ENCODE peak calls at places on chromosomes 7 and 10, in four cellular contexts. W is A549, D is HepG2, V is K562. N is an unnamed sample.

GRCh38 chr7:27952393-27953290 is 212.7 kb downstream of the TAX1BP1 start:
- DNase-seq in W (no peak), D (no peak), V (no peak), N (peak)

GRCh38 chr7:69349291-69349690 is 249.0 kb upstream of the AUTS2 start:
- DNase-seq in W (no peak), D (no peak), V (no peak), N (no peak)

GRCh38 chr7:116145245-116145852 is 65.0 kb upstream of the TES start:
- DNase-seq in W (no peak), D (no peak), V (no peak), N (peak)

GRCh38 chr7:750111-750905 is 23.2 kb upstream of the PRKAR1B start:
- DNase-seq in W (no peak), D (no peak), V (no peak), N (no peak)

GRCh38 chr7:143463556-143463955 is 14.1 kb upstream of the TAS2R41 start:
- DNase-seq in W (no peak), D (no peak), V (no peak), N (no peak)

GRCh38 chr10:62733654-62734293 is 70.7 kb upstream of the ADO start:
- DNase-seq in W (no peak), D (no peak), V (no peak), N (no peak)

GRCh38 chr10:43136995-43137700 is 1.1 kb upstream of the CSGALNACT2 start:
- DNase-seq in W (no peak), D (no peak), V (no peak), N (peak)

GRCh38 chr10:1050145-1050544 is 1.2 kb upstream of the IDI1 start:
- DNase-seq in W (no peak), D (peak), V (peak), N (peak)

GRCh38 chr7:93923291-93923690 is 1.8 kb downstream of the GNG11 start:
- DNase-seq in W (no peak), D (no peak), V (no peak), N (no peak)

GRCh38 chr7:30313793-30314192 is 29.4 kb downstream of the ZNRF2 start:
- DNase-seq in W (no peak), D (no peak), V (no peak), N (no peak)

GRCh38 chr10:100837300-100837699 is 75.5 kb upstream of the SLF2 start:
- DNase-seq in W (no peak), D (peak), V (no peak), N (no peak)

GRCh38 chr7:105320896-105321295 is 67.8 kb downstream of the SRPK2 start:
- DNase-seq in W (no peak), D (no peak), V (no peak), N (no peak)

GRCh38 chr10:117373848-117374505 is 1.3 kb downstream of the PDZD8 start:
- DNase-seq in W (peak), D (no peak), V (peak), N (peak)

GRCh38 chr10:87578799-87579401 is 74.2 kb downstream of the MINPP1 start:
- DNase-seq in W (no peak), D (no peak), V (no peak), N (peak)

GRCh38 chr7:28358423-28358868 is 53.9 kb upstream of the CREB5 start:
- DNase-seq in W (peak), D (no peak), V (no peak), N (peak)

GRCh38 chr7:96416599-96416998 is 94.7 kb upstream of the SLC25A13 start:
- DNase-seq in W (no peak), D (peak), V (no peak), N (no peak)

DNA sequence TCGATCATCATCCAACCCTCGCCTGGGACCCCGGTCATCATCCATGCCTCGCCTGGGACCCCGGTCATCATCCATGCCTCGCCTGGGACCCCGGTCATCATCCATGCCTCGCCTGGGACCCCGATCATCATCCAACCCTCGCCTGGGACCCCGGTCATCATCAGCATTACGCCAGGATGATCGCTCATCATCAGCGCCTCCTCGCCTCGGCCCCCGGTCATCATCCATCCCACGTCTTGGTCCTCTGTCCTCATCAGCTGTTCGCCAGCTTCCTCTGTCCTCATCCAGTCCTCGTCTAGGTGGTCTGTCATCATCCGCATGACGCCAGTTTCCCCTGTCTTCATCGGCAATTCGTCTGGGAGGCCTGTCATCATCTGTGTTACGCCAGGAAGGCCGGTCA is 12.7 kb downstream of the NANOS1 start:
- DNase-seq in W (no peak), D (no peak), V (no peak), N (no peak)
- TF ChIP-seq CTCF in W (no peak), D (no peak), V (no peak), N (no peak)

GRCh38 chr7:99369767-99370353 is 4.7 kb upstream of the ARPC1B start:
- DNase-seq in W (no peak), D (no peak), V (peak), N (peak)
- TF ChIP-seq RFX5 in W (no peak), D (no peak), V (no peak), N (no peak)

GRCh38 chr7:121192834-121193233 is 136.0 kb upstream of the WNT16 start:
- DNase-seq in W (no peak), D (no peak), V (no peak), N (peak)
- TF ChIP-seq MAZ in W (no peak), D (no peak), V (no peak), N (no peak)

DNA sequence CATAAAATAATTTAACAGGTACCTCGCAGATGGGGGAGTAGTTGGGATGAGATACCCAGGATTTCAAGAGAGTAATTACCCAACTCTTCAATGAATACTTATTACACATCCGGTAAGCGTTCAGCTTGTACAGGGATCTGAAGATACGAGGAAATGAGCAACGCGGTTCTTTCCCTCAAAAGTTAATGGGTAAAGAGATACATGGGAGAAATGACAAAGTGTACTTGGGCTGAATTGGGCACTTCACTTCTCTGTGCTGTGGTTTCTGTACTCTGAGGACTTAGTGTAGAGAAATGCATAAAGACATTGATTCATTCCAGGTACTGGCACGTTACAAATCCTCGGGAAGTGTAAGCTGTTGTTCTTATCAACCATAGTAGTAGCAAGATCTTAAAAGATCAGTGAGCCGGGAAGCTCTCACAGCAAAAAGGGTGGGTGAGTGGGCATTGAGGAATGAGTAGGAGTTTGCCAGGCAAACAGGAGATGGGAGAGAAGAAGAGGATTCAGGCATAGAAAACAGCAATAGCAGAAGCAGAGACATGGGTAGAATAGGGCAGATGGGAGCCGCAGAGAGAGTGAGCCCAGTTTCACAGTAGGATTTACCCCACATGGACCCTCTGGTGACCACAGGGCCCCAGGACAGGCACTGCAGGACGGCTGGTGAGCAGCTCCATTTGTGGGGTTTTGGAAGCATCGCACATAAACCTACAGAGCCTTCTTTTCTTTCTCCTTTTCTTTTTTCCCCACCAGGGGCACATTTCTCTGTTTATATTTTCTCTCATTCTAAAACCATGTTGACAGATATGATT is 304.3 kb upstream of the PITRM1 start:
- DNase-seq in W (no peak), D (no peak), V (no peak), N (no peak)
- TF ChIP-seq CTCF in W (no peak), D (no peak), V (no peak), N (no peak)

GRCh38 chr10:109426987-109427386 is 496.3 kb downstream of the XPNPEP1 start:
- DNase-seq in W (no peak), D (no peak), V (no peak), N (no peak)
- TF ChIP-seq RFX5 in W (no peak), D (no peak), V (no peak), N (no peak)

GRCh38 chr10:3467052-3467906 is 294.7 kb upstream of the PITRM1 start:
- DNase-seq in W (peak), D (no peak), V (no peak), N (peak)
- TF ChIP-seq MAZ in W (no peak), D (no peak), V (no peak), N (no peak)